ENCODE peak calls at places on chromosomes 1 and 21, in ten cellular contexts. Z is fibroblast of lung, C is fibroblast of the aortic adventitia, H is Panc1, B is endothelial cell of umbilical vein, I is neural crest cell, Q is spleen, A is nephron progenitor cell, X is transverse colon, J is omental fat pad. U is an unnamed sample.
A peak's percentile ranks its signal among the peaks of the same experiment; 100 is the strongest.

GRCh38 chr1:184389446-184389845 is 2.6 kb downstream of the C1orf21 start:
- DNase-seq in Z (no peak), C (peak; percentile 22), H (no peak), B (no peak), I (no peak), Q (no peak), A (no peak), X (no peak), J (no peak), U (no peak)

GRCh38 chr1:109539676-109540075 is at the start of gene GPR61:
- DNase-seq in Z (no peak), C (no peak), H (no peak), B (no peak), I (no peak), Q (no peak), A (no peak), X (no peak), J (no peak), U (peak; percentile 7)

GRCh38 chr1:54619749-54620148 is 3.6 kb downstream of the FAM151A start:
- DNase-seq in Z (no peak), C (no peak), H (no peak), B (no peak), I (no peak), Q (peak; percentile 51), A (no peak), X (no peak), J (no peak), U (no peak)

GRCh38 chr1:6298940-6299465 is 38.1 kb upstream of the GPR153 start:
- DNase-seq in Z (no peak), C (no peak), H (no peak), B (no peak), I (no peak), Q (no peak), A (no peak), X (no peak), J (no peak), U (no peak)

GRCh38 chr21:33901421-33902288 is 13.9 kb downstream of the ATP5PO start:
- DNase-seq in Z (peak; percentile 63), C (peak; percentile 65), H (no peak), B (peak; percentile 56), I (peak; percentile 43), Q (no peak), A (peak; percentile 41), X (no peak), J (no peak), U (no peak)

GRCh38 chr1:50251592-50252165 is 143.0 kb downstream of the ELAVL4 start:
- DNase-seq in Z (no peak), C (no peak), H (no peak), B (no peak), I (no peak), Q (peak; percentile 76), A (peak; percentile 23), X (no peak), J (no peak), U (no peak)

GRCh38 chr1:179867493-179868330 is 9.9 kb downstream of the TOR1AIP2 start:
- DNase-seq in Z (peak; percentile 62), C (peak; percentile 58), H (no peak), B (peak; percentile 68), I (peak; percentile 53), Q (no peak), A (peak; percentile 59), X (peak; percentile 61), J (no peak), U (no peak)

GRCh38 chr1:204885288-204885711 is 14.6 kb downstream of the NFASC start:
- DNase-seq in Z (no peak), C (peak; percentile 87), H (no peak), B (no peak), I (no peak), Q (no peak), A (no peak), X (peak; percentile 40), J (no peak), U (no peak)

DNA sequence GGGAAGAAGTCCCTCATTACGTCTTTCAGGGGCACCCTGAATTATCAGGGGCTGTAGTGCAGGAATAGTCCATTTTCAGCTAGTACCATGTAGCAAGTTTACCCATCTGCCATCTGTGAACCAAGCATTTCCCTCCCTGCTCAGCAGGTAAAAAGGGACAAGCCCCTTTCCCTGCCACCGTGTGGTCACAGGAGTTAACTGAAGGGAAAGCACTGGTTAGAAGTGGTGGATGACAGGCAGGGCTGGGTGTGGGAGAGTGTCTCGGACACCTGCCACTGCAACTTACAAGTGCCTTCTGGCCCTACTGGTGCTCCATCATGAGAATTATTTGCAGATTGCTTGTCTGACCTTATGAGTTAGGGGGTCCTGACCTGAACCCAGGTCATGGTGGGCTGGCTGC is 32.0 kb upstream of the IGSF5 start:
- DNase-seq in Z (no peak), C (no peak), H (no peak), B (no peak), I (no peak), Q (no peak), A (no peak), X (peak; percentile 29), J (no peak), U (no peak)
- TF ChIP-seq CTCF in Z (no peak), C (no peak), H (no peak), B (no peak), I (peak; percentile 49), Q (no peak), A (peak; percentile 14), X (peak; percentile 55), J (no peak), U (no peak)

GRCh38 chr1:145895471-145895870 is 9.8 kb upstream of the ANKRD35 start:
- DNase-seq in Z (no peak), C (no peak), H (no peak), B (no peak), I (no peak), Q (no peak), A (no peak), X (no peak), J (no peak), U (no peak)

GRCh38 chr1:145898756-145899155 is 11.1 kb downstream of the ITGA10 start:
- DNase-seq in Z (no peak), C (no peak), H (no peak), B (no peak), I (no peak), Q (no peak), A (no peak), X (no peak), J (no peak), U (no peak)

GRCh38 chr1:145897969-145898368 is 11.9 kb downstream of the ITGA10 start:
- DNase-seq in Z (no peak), C (no peak), H (no peak), B (no peak), I (no peak), Q (no peak), A (no peak), X (no peak), J (no peak), U (no peak)

GRCh38 chr1:145906954-145907755 is 2.7 kb downstream of the ITGA10 start:
- DNase-seq in Z (no peak), C (peak; percentile 30), H (no peak), B (peak; percentile 59), I (no peak), Q (no peak), A (no peak), X (no peak), J (no peak), U (no peak)

DNA sequence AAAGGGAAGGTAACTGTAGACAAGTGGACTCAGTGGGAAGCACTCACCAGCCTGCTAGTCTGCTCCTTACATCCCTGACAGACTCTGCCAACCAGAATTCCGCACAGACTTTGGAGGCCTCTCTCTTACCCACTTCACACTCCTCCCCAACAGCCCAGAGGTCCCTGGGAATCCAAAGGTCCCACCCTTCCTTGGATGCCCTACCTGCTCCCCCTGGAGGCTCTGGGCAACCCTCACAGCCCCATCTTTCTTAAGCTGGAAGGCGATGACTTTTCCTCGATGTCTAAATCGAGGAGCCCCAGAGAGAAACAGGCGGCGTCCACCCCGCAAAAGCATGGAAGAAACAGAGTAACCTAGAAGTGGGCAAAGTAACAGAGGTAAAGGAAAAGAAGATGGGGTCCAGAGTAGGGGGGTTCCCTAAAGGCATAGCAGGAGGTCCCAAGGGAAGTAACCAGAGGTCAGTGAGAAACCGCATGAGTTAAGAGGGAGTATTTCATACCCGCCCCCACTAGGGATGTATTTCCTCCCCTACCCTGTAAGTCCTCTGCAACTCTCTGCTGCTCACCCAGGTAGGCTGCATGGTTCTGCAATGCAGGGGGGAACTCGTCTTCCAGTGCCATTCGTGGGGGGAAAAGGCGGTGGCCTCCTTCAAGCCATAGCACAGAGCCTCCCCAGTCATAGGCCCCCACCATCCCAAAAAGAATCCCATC is 8.4 kb downstream of the ITGA10 start:
- DNase-seq in Z (no peak), C (no peak), H (no peak), B (no peak), I (no peak), Q (no peak), A (no peak), X (no peak), J (no peak), U (no peak)
- TF ChIP-seq CTCF in Z (no peak), C (no peak), H (no peak), B (no peak), I (no peak), Q (no peak), A (no peak), X (no peak), J (no peak), U (peak; percentile 3)

DNA sequence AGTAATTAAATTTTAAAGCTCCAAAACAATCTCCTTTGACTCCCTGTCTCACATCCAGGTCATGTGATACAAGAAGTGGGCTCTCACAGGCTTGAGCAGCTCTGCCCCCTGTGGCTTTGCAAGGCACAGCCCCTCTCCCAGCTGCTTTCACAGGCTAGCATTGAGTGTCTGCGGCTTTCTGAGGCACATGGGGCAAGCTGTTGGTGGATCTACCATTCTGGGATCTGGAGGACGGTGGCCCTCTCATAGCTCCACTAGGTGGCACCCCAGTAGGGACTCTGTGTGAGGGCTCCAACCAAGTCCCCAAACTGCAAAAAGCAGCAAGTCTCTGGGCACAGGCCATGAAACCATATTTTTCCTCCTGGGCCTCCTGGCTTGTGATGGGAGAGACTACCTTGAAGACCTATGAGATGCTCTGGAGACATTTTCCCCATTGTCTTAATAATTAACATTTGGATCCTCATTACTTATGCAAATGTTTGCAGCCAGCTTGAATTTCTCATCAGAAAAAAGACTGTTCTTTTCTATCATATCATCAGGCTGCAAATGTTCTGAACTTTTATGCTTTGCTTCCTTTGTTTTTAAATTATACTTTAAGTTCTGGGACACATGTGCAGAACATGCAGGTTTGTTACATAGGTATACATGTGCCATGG is 554.1 kb upstream of the OLFM3 start:
- DNase-seq in Z (no peak), C (peak; percentile 0), H (no peak), B (peak; percentile 5), I (no peak), Q (no peak), A (peak; percentile 10), X (no peak), J (no peak), U (no peak)
- TF ChIP-seq CTCF in Z (peak; percentile 17), C (peak; percentile 2), H (peak; percentile 20), B (no peak), I (peak; percentile 49), Q (no peak), A (no peak), X (no peak), J (no peak), U (peak; percentile 2)

GRCh38 chr1:152928671-152929070 is 18.3 kb upstream of the SPRR5 start:
- DNase-seq in Z (no peak), C (no peak), H (no peak), B (no peak), I (no peak), Q (no peak), A (no peak), X (no peak), J (no peak), U (no peak)

GRCh38 chr1:152924191-152924590 is 15.8 kb downstream of the IVL start:
- DNase-seq in Z (no peak), C (no peak), H (no peak), B (no peak), I (no peak), Q (no peak), A (no peak), X (no peak), J (no peak), U (no peak)

DNA sequence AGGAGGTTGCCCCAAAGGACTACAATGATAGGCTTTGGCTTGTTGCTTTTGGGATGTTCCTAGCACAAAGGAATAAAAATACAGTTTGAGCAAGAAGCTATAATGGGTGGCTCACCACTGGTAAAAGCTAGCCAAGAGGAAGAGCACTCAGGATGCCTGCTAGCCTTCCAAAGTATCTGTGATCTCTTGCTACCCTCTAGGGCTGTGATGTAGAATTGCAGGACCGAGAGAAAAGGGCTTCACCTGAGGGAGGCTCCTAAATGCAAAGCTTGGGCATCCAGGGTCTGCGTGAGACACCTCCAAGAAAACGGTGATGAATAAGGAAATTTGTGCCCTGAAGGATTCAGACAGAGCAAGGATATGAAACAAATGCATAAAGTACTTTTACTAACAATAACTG is 17.7 kb downstream of the IVL start:
- DNase-seq in Z (peak; percentile 22), C (peak; percentile 46), H (peak; percentile 10), B (no peak), I (no peak), Q (no peak), A (no peak), X (no peak), J (no peak), U (no peak)
- TF ChIP-seq CTCF in Z (peak; percentile 90), C (peak; percentile 55), H (peak; percentile 42), B (no peak), I (no peak), Q (no peak), A (no peak), X (no peak), J (no peak), U (peak; percentile 31)